ENCODE peak calls at places on chromosome 20, in ten cellular contexts. One of them, this sample, is unnamed.

GRCh38 chr20:62258499-62259293 is 20.4 kb downstream of the OSBPL2 start:
- DNase-seq in heart left ventricle: peak; percentile 63
- DNase-seq in fibroblast of mammary gland: peak; percentile 87
- DNase-seq in iPS DF 6.9: no peak
- DNase-seq in gastrocnemius medialis: peak; percentile 86
- DNase-seq in astrocyte: peak; percentile 69
- DNase-seq in RWPE2: no peak
- DNase-seq in mesenchymal stem cell: peak; percentile 69
- DNase-seq in fibroblast of the aortic adventitia: peak; percentile 88
- DNase-seq in hepatocyte: no peak
- DNase-seq in this sample: peak; percentile 35

GRCh38 chr20:137668-138131 is 4.7 kb upstream of the DEFB126 start:
- DNase-seq in heart left ventricle: no peak
- DNase-seq in fibroblast of mammary gland: peak; percentile 6
- DNase-seq in iPS DF 6.9: no peak
- DNase-seq in gastrocnemius medialis: no peak
- DNase-seq in astrocyte: no peak
- DNase-seq in RWPE2: no peak
- DNase-seq in mesenchymal stem cell: peak; percentile 1
- DNase-seq in fibroblast of the aortic adventitia: no peak
- DNase-seq in hepatocyte: no peak
- DNase-seq in this sample: no peak

GRCh38 chr20:25389381-25389857 is 1.2 kb downstream of the ABHD12 start:
- DNase-seq in heart left ventricle: no peak
- DNase-seq in fibroblast of mammary gland: peak; percentile 52
- DNase-seq in iPS DF 6.9: no peak
- DNase-seq in gastrocnemius medialis: no peak
- DNase-seq in astrocyte: peak; percentile 56
- DNase-seq in RWPE2: no peak
- DNase-seq in mesenchymal stem cell: peak; percentile 70
- DNase-seq in fibroblast of the aortic adventitia: peak; percentile 45
- DNase-seq in hepatocyte: peak; percentile 27
- DNase-seq in this sample: peak; percentile 26

GRCh38 chr20:2385026-2385425 is 4.3 kb downstream of the TGM6 start:
- DNase-seq in heart left ventricle: no peak
- DNase-seq in fibroblast of mammary gland: no peak
- DNase-seq in iPS DF 6.9: no peak
- DNase-seq in gastrocnemius medialis: no peak
- DNase-seq in astrocyte: peak; percentile 29
- DNase-seq in RWPE2: no peak
- DNase-seq in mesenchymal stem cell: no peak
- DNase-seq in fibroblast of the aortic adventitia: no peak
- DNase-seq in hepatocyte: no peak
- DNase-seq in this sample: no peak

GRCh38 chr20:11553603-11554002 is 364.1 kb upstream of the BTBD3 start:
- DNase-seq in heart left ventricle: no peak
- DNase-seq in fibroblast of mammary gland: peak; percentile 25
- DNase-seq in iPS DF 6.9: no peak
- DNase-seq in gastrocnemius medialis: no peak
- DNase-seq in astrocyte: no peak
- DNase-seq in RWPE2: no peak
- DNase-seq in mesenchymal stem cell: peak; percentile 12
- DNase-seq in fibroblast of the aortic adventitia: peak; percentile 20
- DNase-seq in hepatocyte: no peak
- DNase-seq in this sample: peak; percentile 13

GRCh38 chr20:17557675-17558006 is 12.2 kb upstream of the DSTN start:
- DNase-seq in heart left ventricle: no peak
- DNase-seq in fibroblast of mammary gland: peak; percentile 87
- DNase-seq in iPS DF 6.9: no peak
- DNase-seq in gastrocnemius medialis: no peak
- DNase-seq in astrocyte: peak; percentile 92
- DNase-seq in RWPE2: no peak
- DNase-seq in mesenchymal stem cell: peak; percentile 92
- DNase-seq in fibroblast of the aortic adventitia: peak; percentile 74
- DNase-seq in hepatocyte: peak; percentile 75
- DNase-seq in this sample: peak; percentile 97

GRCh38 chr20:35006531-35006971 is 50.9 kb downstream of the MYH7B start:
- DNase-seq in heart left ventricle: peak; percentile 40
- DNase-seq in fibroblast of mammary gland: no peak
- DNase-seq in iPS DF 6.9: no peak
- DNase-seq in gastrocnemius medialis: no peak
- DNase-seq in astrocyte: no peak
- DNase-seq in RWPE2: peak; percentile 76
- DNase-seq in mesenchymal stem cell: no peak
- DNase-seq in fibroblast of the aortic adventitia: no peak
- DNase-seq in hepatocyte: no peak
- DNase-seq in this sample: no peak

GRCh38 chr20:3045042-3045815 is 623 bp upstream of the MRPS26 start:
- DNase-seq in heart left ventricle: no peak
- DNase-seq in fibroblast of mammary gland: peak; percentile 79
- DNase-seq in iPS DF 6.9: no peak
- DNase-seq in gastrocnemius medialis: peak; percentile 84
- DNase-seq in astrocyte: peak; percentile 74
- DNase-seq in RWPE2: no peak
- DNase-seq in mesenchymal stem cell: peak; percentile 95
- DNase-seq in fibroblast of the aortic adventitia: peak; percentile 72
- DNase-seq in hepatocyte: peak; percentile 78
- DNase-seq in this sample: peak; percentile 72

GRCh38 chr20:4967752-4968477 is 33.4 kb downstream of the SLC23A2 start:
- DNase-seq in heart left ventricle: no peak
- DNase-seq in fibroblast of mammary gland: no peak
- DNase-seq in iPS DF 6.9: no peak
- DNase-seq in gastrocnemius medialis: no peak
- DNase-seq in astrocyte: no peak
- DNase-seq in RWPE2: no peak
- DNase-seq in mesenchymal stem cell: no peak
- DNase-seq in fibroblast of the aortic adventitia: no peak
- DNase-seq in hepatocyte: no peak
- DNase-seq in this sample: no peak

GRCh38 chr20:4978050-4978918 is 23.0 kb downstream of the SLC23A2 start:
- DNase-seq in heart left ventricle: no peak
- DNase-seq in fibroblast of mammary gland: no peak
- DNase-seq in iPS DF 6.9: no peak
- DNase-seq in gastrocnemius medialis: no peak
- DNase-seq in astrocyte: peak; percentile 34
- DNase-seq in RWPE2: no peak
- DNase-seq in mesenchymal stem cell: no peak
- DNase-seq in fibroblast of the aortic adventitia: peak; percentile 54
- DNase-seq in hepatocyte: no peak
- DNase-seq in this sample: no peak

GRCh38 chr20:4971064-4971463 is 30.2 kb downstream of the SLC23A2 start:
- DNase-seq in heart left ventricle: no peak
- DNase-seq in fibroblast of mammary gland: no peak
- DNase-seq in iPS DF 6.9: no peak
- DNase-seq in gastrocnemius medialis: no peak
- DNase-seq in astrocyte: no peak
- DNase-seq in RWPE2: no peak
- DNase-seq in mesenchymal stem cell: no peak
- DNase-seq in fibroblast of the aortic adventitia: no peak
- DNase-seq in hepatocyte: no peak
- DNase-seq in this sample: no peak

GRCh38 chr20:4972506-4973251 is 28.6 kb downstream of the SLC23A2 start:
- DNase-seq in heart left ventricle: no peak
- DNase-seq in fibroblast of mammary gland: no peak
- DNase-seq in iPS DF 6.9: no peak
- DNase-seq in gastrocnemius medialis: no peak
- DNase-seq in astrocyte: no peak
- DNase-seq in RWPE2: no peak
- DNase-seq in mesenchymal stem cell: no peak
- DNase-seq in fibroblast of the aortic adventitia: no peak
- DNase-seq in hepatocyte: no peak
- DNase-seq in this sample: no peak

DNA sequence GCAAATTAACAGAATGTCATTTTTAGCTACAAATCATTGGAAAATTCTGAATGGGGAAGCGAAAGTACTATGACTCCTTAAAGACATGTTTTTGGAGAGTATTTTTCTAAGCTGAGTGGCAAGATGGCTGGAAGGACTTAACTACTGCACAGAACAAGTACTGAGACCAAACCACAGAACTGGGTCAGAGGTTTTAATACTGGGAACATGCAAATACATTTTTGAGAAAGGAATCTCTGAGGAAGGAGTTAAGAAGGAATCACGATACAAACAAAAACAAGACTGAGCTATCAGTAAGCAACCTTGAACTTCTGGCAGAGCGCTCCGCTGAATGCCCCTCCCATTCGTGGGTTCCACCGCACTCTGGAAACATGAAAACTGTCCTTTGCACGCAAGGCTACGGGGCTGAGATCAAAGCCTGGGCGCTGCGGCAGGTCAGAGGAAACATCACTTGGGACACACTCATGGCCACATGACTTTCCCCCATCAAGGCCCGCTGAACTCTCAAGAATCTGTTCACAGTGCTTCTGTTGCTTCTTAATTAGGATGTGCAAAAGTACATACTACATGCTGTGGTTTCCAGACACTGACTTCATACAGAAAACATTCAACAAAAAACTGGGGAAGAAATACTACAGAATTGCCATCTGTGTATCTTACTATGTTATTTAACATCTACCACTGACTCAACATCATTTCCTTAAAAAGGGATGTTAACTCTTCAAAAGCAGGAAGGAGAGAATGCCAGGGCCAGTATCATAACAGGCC is 27.8 kb downstream of the SLC23A2 start:
- DNase-seq in heart left ventricle: no peak
- DNase-seq in fibroblast of mammary gland: peak; percentile 89
- DNase-seq in iPS DF 6.9: no peak
- DNase-seq in gastrocnemius medialis: no peak
- DNase-seq in astrocyte: peak; percentile 85
- DNase-seq in RWPE2: no peak
- DNase-seq in mesenchymal stem cell: peak; percentile 94
- DNase-seq in fibroblast of the aortic adventitia: peak; percentile 82
- DNase-seq in hepatocyte: peak; percentile 18
- DNase-seq in this sample: peak; percentile 50
- H3K4me3 ChIP-seq in heart left ventricle: no peak overlapping the region
- H3K4me3 ChIP-seq in fibroblast of mammary gland: peak overlapping the region; percentile 33
- H3K4me3 ChIP-seq in iPS DF 6.9: no peak overlapping the region
- H3K4me3 ChIP-seq in gastrocnemius medialis: peak overlapping the region; percentile 14
- H3K4me3 ChIP-seq in astrocyte: peak overlapping the region; percentile 27
- H3K4me3 ChIP-seq in RWPE2: no peak overlapping the region
- H3K4me3 ChIP-seq in mesenchymal stem cell: no peak overlapping the region
- H3K4me3 ChIP-seq in fibroblast of the aortic adventitia: peak overlapping the region; percentile 40
- H3K4me3 ChIP-seq in hepatocyte: no peak overlapping the region
- H3K4me3 ChIP-seq in this sample: no peak overlapping the region

GRCh38 chr20:18802012-18802634 is 11.5 kb upstream of the SCP2D1 start:
- DNase-seq in heart left ventricle: no peak
- DNase-seq in fibroblast of mammary gland: no peak
- DNase-seq in iPS DF 6.9: no peak
- DNase-seq in gastrocnemius medialis: no peak
- DNase-seq in astrocyte: no peak
- DNase-seq in RWPE2: no peak
- DNase-seq in mesenchymal stem cell: no peak
- DNase-seq in fibroblast of the aortic adventitia: no peak
- DNase-seq in hepatocyte: no peak
- DNase-seq in this sample: no peak

GRCh38 chr20:18796282-18796833 is 17.2 kb upstream of the SCP2D1 start:
- DNase-seq in heart left ventricle: no peak
- DNase-seq in fibroblast of mammary gland: no peak
- DNase-seq in iPS DF 6.9: no peak
- DNase-seq in gastrocnemius medialis: no peak
- DNase-seq in astrocyte: no peak
- DNase-seq in RWPE2: no peak
- DNase-seq in mesenchymal stem cell: no peak
- DNase-seq in fibroblast of the aortic adventitia: no peak
- DNase-seq in hepatocyte: no peak
- DNase-seq in this sample: no peak

GRCh38 chr20:18805881-18806280 is 7.7 kb upstream of the SCP2D1 start:
- DNase-seq in heart left ventricle: no peak
- DNase-seq in fibroblast of mammary gland: peak; percentile 48
- DNase-seq in iPS DF 6.9: no peak
- DNase-seq in gastrocnemius medialis: no peak
- DNase-seq in astrocyte: no peak
- DNase-seq in RWPE2: no peak
- DNase-seq in mesenchymal stem cell: peak; percentile 29
- DNase-seq in fibroblast of the aortic adventitia: no peak
- DNase-seq in hepatocyte: peak; percentile 13
- DNase-seq in this sample: peak; percentile 55

GRCh38 chr20:18801516-18801915 is 12.1 kb upstream of the SCP2D1 start:
- DNase-seq in heart left ventricle: no peak
- DNase-seq in fibroblast of mammary gland: no peak
- DNase-seq in iPS DF 6.9: no peak
- DNase-seq in gastrocnemius medialis: no peak
- DNase-seq in astrocyte: no peak
- DNase-seq in RWPE2: no peak
- DNase-seq in mesenchymal stem cell: no peak
- DNase-seq in fibroblast of the aortic adventitia: no peak
- DNase-seq in hepatocyte: no peak
- DNase-seq in this sample: no peak
- H3K4me3 ChIP-seq in heart left ventricle: no peak overlapping the region
- H3K4me3 ChIP-seq in fibroblast of mammary gland: no peak overlapping the region
- H3K4me3 ChIP-seq in iPS DF 6.9: no peak overlapping the region
- H3K4me3 ChIP-seq in gastrocnemius medialis: no peak overlapping the region
- H3K4me3 ChIP-seq in astrocyte: no peak overlapping the region
- H3K4me3 ChIP-seq in RWPE2: no peak overlapping the region
- H3K4me3 ChIP-seq in mesenchymal stem cell: no peak overlapping the region
- H3K4me3 ChIP-seq in fibroblast of the aortic adventitia: no peak overlapping the region
- H3K4me3 ChIP-seq in hepatocyte: no peak overlapping the region
- H3K4me3 ChIP-seq in this sample: no peak overlapping the region

DNA sequence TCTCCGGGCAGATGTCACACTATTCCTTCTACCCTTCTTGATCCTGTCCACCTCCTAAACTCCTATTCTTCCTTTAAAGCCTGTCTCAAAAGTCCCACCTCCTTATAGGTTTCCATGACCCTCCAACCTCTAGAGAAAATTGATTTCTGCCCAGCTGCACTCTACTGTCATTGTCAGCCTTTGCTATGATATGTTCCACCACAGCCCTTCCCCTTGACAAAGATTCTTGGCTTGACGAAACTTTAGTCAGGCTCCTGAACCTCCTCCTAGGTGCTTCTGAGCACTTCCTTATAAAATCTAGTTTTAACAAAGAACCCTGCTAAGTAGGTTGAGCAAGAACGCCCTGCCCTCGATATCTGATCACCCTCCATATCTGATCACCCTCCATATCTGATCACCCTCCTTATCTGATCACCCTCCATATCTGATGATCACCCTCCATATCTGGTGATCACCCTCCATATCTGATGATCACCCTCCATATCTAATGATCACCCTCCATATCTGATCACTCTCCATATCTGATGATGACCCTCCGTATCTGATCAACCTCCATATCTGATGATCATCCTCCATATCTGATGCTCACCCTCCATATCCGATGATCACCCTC is 103.2 kb downstream of the RIN2 start:
- DNase-seq in heart left ventricle: no peak
- DNase-seq in fibroblast of mammary gland: no peak
- DNase-seq in iPS DF 6.9: no peak
- DNase-seq in gastrocnemius medialis: no peak
- DNase-seq in astrocyte: no peak
- DNase-seq in RWPE2: no peak
- DNase-seq in mesenchymal stem cell: no peak
- DNase-seq in fibroblast of the aortic adventitia: no peak
- DNase-seq in hepatocyte: no peak
- DNase-seq in this sample: no peak
- H3K4me3 ChIP-seq in heart left ventricle: no peak overlapping the region
- H3K4me3 ChIP-seq in fibroblast of mammary gland: no peak overlapping the region
- H3K4me3 ChIP-seq in iPS DF 6.9: no peak overlapping the region
- H3K4me3 ChIP-seq in gastrocnemius medialis: no peak overlapping the region
- H3K4me3 ChIP-seq in astrocyte: no peak overlapping the region
- H3K4me3 ChIP-seq in RWPE2: no peak overlapping the region
- H3K4me3 ChIP-seq in mesenchymal stem cell: no peak overlapping the region
- H3K4me3 ChIP-seq in fibroblast of the aortic adventitia: no peak overlapping the region
- H3K4me3 ChIP-seq in hepatocyte: no peak overlapping the region
- H3K4me3 ChIP-seq in this sample: no peak overlapping the region

GRCh38 chr20:44644384-44645131 is 6.9 kb downstream of the ADA start:
- DNase-seq in heart left ventricle: no peak
- DNase-seq in fibroblast of mammary gland: no peak
- DNase-seq in iPS DF 6.9: no peak
- DNase-seq in gastrocnemius medialis: no peak
- DNase-seq in astrocyte: no peak
- DNase-seq in RWPE2: peak; percentile 77
- DNase-seq in mesenchymal stem cell: peak; percentile 17
- DNase-seq in fibroblast of the aortic adventitia: no peak
- DNase-seq in hepatocyte: no peak
- DNase-seq in this sample: no peak

GRCh38 chr20:44643596-44644383 is 7.7 kb downstream of the ADA start:
- DNase-seq in heart left ventricle: peak; percentile 85
- DNase-seq in fibroblast of mammary gland: peak; percentile 79
- DNase-seq in iPS DF 6.9: no peak
- DNase-seq in gastrocnemius medialis: peak; percentile 48
- DNase-seq in astrocyte: peak; percentile 74
- DNase-seq in RWPE2: peak; percentile 99
- DNase-seq in mesenchymal stem cell: peak; percentile 99
- DNase-seq in fibroblast of the aortic adventitia: peak; percentile 54
- DNase-seq in hepatocyte: peak; percentile 77
- DNase-seq in this sample: peak; percentile 95

GRCh38 chr20:44642203-44643153 is 9.0 kb downstream of the ADA start:
- DNase-seq in heart left ventricle: peak; percentile 79
- DNase-seq in fibroblast of mammary gland: peak; percentile 90
- DNase-seq in iPS DF 6.9: no peak
- DNase-seq in gastrocnemius medialis: peak; percentile 42
- DNase-seq in astrocyte: peak; percentile 89
- DNase-seq in RWPE2: peak; percentile 94
- DNase-seq in mesenchymal stem cell: peak; percentile 97
- DNase-seq in fibroblast of the aortic adventitia: peak; percentile 79
- DNase-seq in hepatocyte: peak; percentile 81
- DNase-seq in this sample: peak; percentile 81

GRCh38 chr20:44641305-44641704 is 10.2 kb downstream of the ADA start:
- DNase-seq in heart left ventricle: no peak
- DNase-seq in fibroblast of mammary gland: no peak
- DNase-seq in iPS DF 6.9: no peak
- DNase-seq in gastrocnemius medialis: no peak
- DNase-seq in astrocyte: no peak
- DNase-seq in RWPE2: no peak
- DNase-seq in mesenchymal stem cell: no peak
- DNase-seq in fibroblast of the aortic adventitia: no peak
- DNase-seq in hepatocyte: no peak
- DNase-seq in this sample: peak; percentile 72

DNA sequence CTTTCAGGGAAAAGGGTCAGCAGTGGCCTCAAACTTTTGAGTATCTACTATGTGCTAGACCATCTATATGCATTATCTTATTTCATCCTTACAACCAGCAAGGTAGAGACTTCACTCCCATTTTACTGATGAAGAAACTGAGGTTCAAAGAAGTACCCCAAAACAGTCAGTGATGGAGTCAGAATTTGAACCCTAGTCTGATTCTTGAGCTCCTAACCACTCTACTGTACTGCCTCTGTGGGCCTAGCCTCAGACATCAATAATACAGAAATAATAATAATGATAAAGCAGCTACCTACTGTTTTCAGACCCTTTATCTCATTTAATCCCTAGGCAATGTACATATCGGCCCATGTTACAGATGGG is 8.4 kb downstream of the ADA start:
- DNase-seq in heart left ventricle: no peak
- DNase-seq in fibroblast of mammary gland: no peak
- DNase-seq in iPS DF 6.9: no peak
- DNase-seq in gastrocnemius medialis: no peak
- DNase-seq in astrocyte: no peak
- DNase-seq in RWPE2: no peak
- DNase-seq in mesenchymal stem cell: no peak
- DNase-seq in fibroblast of the aortic adventitia: no peak
- DNase-seq in hepatocyte: no peak
- DNase-seq in this sample: no peak
- H3K4me3 ChIP-seq in heart left ventricle: no peak overlapping the region
- H3K4me3 ChIP-seq in fibroblast of mammary gland: no peak overlapping the region
- H3K4me3 ChIP-seq in iPS DF 6.9: no peak overlapping the region
- H3K4me3 ChIP-seq in gastrocnemius medialis: no peak overlapping the region
- H3K4me3 ChIP-seq in astrocyte: no peak overlapping the region
- H3K4me3 ChIP-seq in RWPE2: no peak overlapping the region
- H3K4me3 ChIP-seq in mesenchymal stem cell: no peak overlapping the region
- H3K4me3 ChIP-seq in fibroblast of the aortic adventitia: no peak overlapping the region
- H3K4me3 ChIP-seq in hepatocyte: no peak overlapping the region
- H3K4me3 ChIP-seq in this sample: no peak overlapping the region